ENCODE peak calls at places on chromosomes 4 and X, in seven cellular contexts. F is left ventricle myocardium superior; Y is iris pigment epithelial cell; R is stimulated activated effector memory CD8-positive, alpha-beta T cell treated with anti-CD3 and anti-CD28 coated beads, Interleukin-12 subunit alpha, Interleukin-12 subunit beta, amount 100 ng/mL, for 72 hours; S is neural progenitor cell; N is T-cell; K is NCI-H1105. P is an unnamed sample.
A peak's percentile ranks its signal among the peaks of the same experiment; 100 is the strongest.

GRCh38 chrX:110317079-110317819 is 636 bp downstream of the AMMECR1 start:
- DNase-seq in R (peak; percentile 63), N (no peak), F (peak; percentile 33), Y (no peak), K (no peak), S (peak; percentile 43), P (no peak)

GRCh38 chr4:48388504-48389154 is 47.3 kb downstream of the SLAIN2 start:
- DNase-seq in S (no peak), Y (peak; percentile 65), K (no peak), R (no peak), F (no peak), N (no peak), P (peak; percentile 67)

GRCh38 chr4:169773889-169774288 is 16.1 kb upstream of the HPF1 start:
- DNase-seq in N (no peak), S (no peak), Y (no peak), R (no peak), K (no peak), F (no peak), P (no peak)

GRCh38 chr4:53322696-53323095 is 43.2 kb downstream of the SCFD2 start:
- DNase-seq in R (no peak), F (no peak), K (no peak), Y (no peak), N (no peak), S (no peak), P (no peak)

GRCh38 chrX:130039847-130040246 is 57.4 kb downstream of the BCORL1 start:
- DNase-seq in R (no peak), N (no peak), Y (no peak), F (peak; percentile 32), S (no peak), K (no peak), P (no peak)

GRCh38 chr4:27270435-27270834 is 409.8 kb downstream of the STIM2 start:
- DNase-seq in Y (no peak), F (no peak), N (no peak), S (no peak), R (no peak), K (no peak), P (no peak)

GRCh38 chrX:72554448-72555140 is 18.0 kb downstream of the HDAC8 start:
- DNase-seq in R (no peak), K (no peak), Y (peak; percentile 46), F (no peak), S (peak; percentile 74), N (no peak), P (no peak)

GRCh38 chr4:108060164-108060563 is 70.5 kb downstream of the HADH start:
- DNase-seq in K (no peak), R (no peak), Y (peak; percentile 56), N (no peak), S (peak; percentile 32), F (no peak), P (peak; percentile 51)

GRCh38 chrX:94742772-94743171 is 1068.8 kb downstream of the FAM133A start:
- DNase-seq in N (no peak), R (no peak), K (no peak), F (no peak), S (no peak), Y (no peak), P (no peak)

GRCh38 chr4:74118600-74119351 is 19.8 kb upstream of the CXCL2 start:
- DNase-seq in S (no peak), K (no peak), Y (no peak), N (no peak), R (no peak), F (no peak), P (no peak)

GRCh38 chr4:41318839-41319530 is 62.3 kb downstream of the UCHL1 start:
- DNase-seq in R (no peak), Y (peak; percentile 62), F (peak; percentile 70), S (no peak), K (no peak), N (no peak), P (peak; percentile 14)

GRCh38 chrX:68932611-68933010 is 103.8 kb downstream of the EFNB1 start:
- DNase-seq in K (no peak), S (no peak), F (peak; percentile 39), Y (no peak), R (no peak), N (no peak), P (no peak)

GRCh38 chr4:30757357-30757756 is 37.2 kb downstream of the PCDH7 start:
- DNase-seq in Y (peak; percentile 94), K (no peak), S (no peak), N (no peak), F (no peak), R (no peak), P (peak; percentile 85)

GRCh38 chr4:170202721-170203120 is 113.0 kb upstream of the AADAT start:
- DNase-seq in S (no peak), F (no peak), Y (no peak), K (no peak), N (no peak), R (no peak), P (no peak)

GRCh38 chr4:89509708-89510269 is 202.2 kb upstream of the GPRIN3 start:
- DNase-seq in S (no peak), F (no peak), R (peak; percentile 55), K (no peak), Y (peak; percentile 93), N (no peak), P (peak; percentile 88)

GRCh38 chr4:139556735-139557505 is 901 bp upstream of the SETD7 start:
- DNase-seq in F (peak; percentile 68), N (peak; percentile 63), S (peak; percentile 66), Y (peak; percentile 27), R (peak; percentile 79), K (peak; percentile 70), P (peak; percentile 18)

GRCh38 chr4:173367946-173368345 is 2.8 kb upstream of the SAP30 start:
- DNase-seq in S (no peak), K (no peak), N (no peak), Y (peak; percentile 20), R (no peak), F (no peak), P (peak; percentile 62)

GRCh38 chrX:74426615-74427014 is 5.3 kb downstream of the SLC16A2 start:
- DNase-seq in R (no peak), K (no peak), N (no peak), S (no peak), F (no peak), Y (no peak), P (no peak)

GRCh38 chrX:135330709-135331108 is 21.4 kb downstream of the ETDC start:
- DNase-seq in K (no peak), S (no peak), Y (peak; percentile 7), F (no peak), R (no peak), N (no peak), P (no peak)

GRCh38 chrX:19513383-19513782 is 1.9 kb downstream of the MAP3K15 start:
- DNase-seq in N (no peak), F (no peak), R (no peak), S (peak; percentile 40), K (peak; percentile 22), Y (no peak), P (no peak)

GRCh38 chr4:81724925-81725329 is 253.2 kb upstream of the RASGEF1B start:
- DNase-seq in F (peak; percentile 55), S (peak; percentile 15), K (no peak), R (peak; percentile 72), N (peak; percentile 9), Y (no peak), P (no peak)

GRCh38 chr4:15765306-15765705 is 12.8 kb upstream of the CD38 start:
- DNase-seq in F (no peak), S (no peak), R (peak; percentile 43), K (no peak), N (no peak), Y (no peak), P (no peak)

GRCh38 chrX:8043121-8043520 is 115.9 kb upstream of the PNPLA4 start:
- DNase-seq in R (no peak), N (no peak), Y (no peak), S (no peak), F (no peak), K (no peak), P (no peak)